ENCODE peak calls at places on chromosomes 3 and 15, in four cellular contexts. K, U, L and A are unnamed samples.

GRCh38 chr15:62403164-62403809 is 238.2 kb upstream of the C2CD4B start:
- DNase-seq in U (no peak), K (no peak), L (no peak), A (no peak)

GRCh38 chr15:71080166-71080565 is 35.1 kb upstream of the THSD4 start:
- DNase-seq in K (no peak), L (no peak), U (no peak), A (no peak)

GRCh38 chr3:54621181-54621580 is 306.7 kb downstream of the LRTM1 start:
- DNase-seq in L (no peak), U (no peak), K (no peak), A (no peak)

GRCh38 chr3:56878046-56878445 is 76.3 kb upstream of the ARHGEF3 start:
- DNase-seq in K (no peak), L (no peak), U (no peak), A (no peak)

GRCh38 chr15:42471002-42471401 is 19.9 kb downstream of the ZNF106 start:
- DNase-seq in U (no peak), L (no peak), K (no peak), A (no peak)

GRCh38 chr15:83322061-83322460 is 37.6 kb upstream of the BNC1 start:
- DNase-seq in U (no peak), L (no peak), K (no peak), A (no peak)

GRCh38 chr15:76512971-76513370 is 176.4 kb downstream of the ISL2 start:
- DNase-seq in U (no peak), L (no peak), K (no peak), A (no peak)

GRCh38 chr3:37667359-37667758 is 194.3 kb upstream of the CTDSPL start:
- DNase-seq in L (no peak), K (no peak), U (no peak), A (no peak)

GRCh38 chr3:179673522-179673921 is 20.7 kb downstream of the USP13 start:
- DNase-seq in L (no peak), K (no peak), U (no peak), A (no peak)

GRCh38 chr15:38474155-38474757 is 20.3 kb downstream of the FAM98B start:
- DNase-seq in K (peak; percentile 63), L (peak; percentile 16), U (no peak), A (peak; percentile 35)

GRCh38 chr15:64251121-64251520 is 88.3 kb upstream of the PPIB start:
- DNase-seq in K (no peak), L (no peak), U (no peak), A (no peak)

GRCh38 chr15:79644091-79644490 is 212.0 kb downstream of the MINAR1 start:
- DNase-seq in K (no peak), U (no peak), L (peak; percentile 27), A (no peak)

GRCh38 chr15:36877796-36878744 is 222.3 kb downstream of the MEIS2 start:
- DNase-seq in U (no peak), K (no peak), L (no peak), A (no peak)

GRCh38 chr15:46892621-46893160 is 824.6 kb upstream of the SEMA6D start:
- DNase-seq in L (no peak), K (no peak), U (no peak), A (no peak)

GRCh38 chr15:88621789-88622604 is 857 bp downstream of the AEN start:
- DNase-seq in K (peak; percentile 76), L (peak; percentile 62), U (no peak), A (no peak)

GRCh38 chr15:66878761-66879160 is 176.7 kb downstream of the SMAD6 start:
- DNase-seq in U (no peak), L (no peak), K (no peak), A (no peak)

GRCh38 chr3:43754316-43754715 is 63.6 kb downstream of the ABHD5 start:
- DNase-seq in U (no peak), L (no peak), K (no peak), A (no peak)

GRCh38 chr15:60426870-60427528 is 29.2 kb upstream of the ANXA2 start:
- DNase-seq in L (no peak), U (no peak), K (no peak), A (no peak)

GRCh38 chr15:50127255-50127777 is 8.3 kb upstream of the ATP8B4 start:
- DNase-seq in L (no peak), U (no peak), K (peak; percentile 24), A (no peak)

GRCh38 chr3:50550079-50550736 is 17.3 kb downstream of the C3orf18 start:
- DNase-seq in K (peak; percentile 36), L (peak; percentile 52), U (peak; percentile 91), A (peak; percentile 69)

GRCh38 chr15:72155021-72155621 is 36.9 kb downstream of the SENP8 start:
- DNase-seq in K (no peak), U (no peak), L (peak; percentile 35), A (no peak)

GRCh38 chr3:40973141-40973540 is 226.2 kb upstream of the CTNNB1 start:
- DNase-seq in K (no peak), U (no peak), L (no peak), A (no peak)

DNA sequence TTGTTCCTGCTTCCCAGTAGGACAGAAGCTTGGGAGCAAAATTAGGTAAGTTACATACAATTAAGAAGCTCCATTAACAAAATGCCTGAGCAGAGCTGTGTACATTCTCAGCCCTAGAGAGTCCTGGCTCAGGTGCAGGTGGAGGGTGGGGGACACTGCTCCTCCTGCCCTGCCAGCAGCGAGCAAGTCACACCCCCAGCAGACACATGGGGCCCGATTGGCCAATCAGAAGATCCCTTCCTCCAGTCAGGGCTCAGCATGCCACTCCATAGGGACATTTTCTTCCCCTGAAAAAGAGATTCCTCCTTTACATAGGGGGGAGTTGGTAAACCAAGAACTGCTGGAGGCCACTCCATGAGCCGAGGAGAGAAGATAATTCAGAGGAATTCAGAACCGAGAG is 62.1 kb downstream of the PLXNA1 start:
- DNase-seq in U (peak; percentile 37), K (no peak), L (peak; percentile 19), A (peak; percentile 70)
- TF ChIP-seq NR3C1 in U (no peak), K (no peak), L (no peak), A (no peak)

DNA sequence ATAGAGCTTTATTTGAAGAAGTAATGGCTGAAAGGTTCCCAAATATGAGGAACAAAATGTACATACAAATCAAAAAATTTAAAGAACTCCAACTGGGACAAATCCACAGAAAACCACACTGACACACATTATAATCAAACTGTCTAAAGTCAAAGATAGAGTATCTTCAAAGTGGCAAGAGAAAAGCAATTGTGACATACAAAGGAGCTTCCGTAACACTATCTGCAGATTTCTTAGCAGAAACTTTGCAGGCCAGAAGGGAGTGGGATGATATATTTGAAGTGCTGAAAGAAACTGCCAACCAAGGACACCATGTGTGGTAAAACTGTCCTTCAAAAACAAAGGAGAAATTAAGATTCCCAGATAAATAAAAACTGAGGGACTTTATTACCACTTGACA is 91.9 kb downstream of the SENP2 start:
- DNase-seq in K (no peak), L (no peak), U (no peak), A (no peak)
- TF ChIP-seq NR3C1 in K (no peak), L (no peak), U (no peak), A (no peak)

GRCh38 chr3:81554348-81554747 is 207.1 kb downstream of the GBE1 start:
- DNase-seq in U (no peak), K (peak; percentile 43), L (no peak), A (no peak)
- TF ChIP-seq NR3C1 in U (no peak), K (no peak), L (no peak), A (no peak)

GRCh38 chr3:174397848-174398247 is 461.3 kb upstream of the NAALADL2 start:
- DNase-seq in U (no peak), L (no peak), K (peak; percentile 1), A (no peak)
- TF ChIP-seq NR3C1 in U (no peak), L (no peak), K (no peak), A (no peak)

GRCh38 chr15:35308802-35309201 is 223.7 kb upstream of the NANOGP8 start:
- DNase-seq in L (no peak), K (no peak), U (no peak), A (no peak)
- TF ChIP-seq NR3C1 in L (no peak), K (no peak), U (no peak), A (no peak)

DNA sequence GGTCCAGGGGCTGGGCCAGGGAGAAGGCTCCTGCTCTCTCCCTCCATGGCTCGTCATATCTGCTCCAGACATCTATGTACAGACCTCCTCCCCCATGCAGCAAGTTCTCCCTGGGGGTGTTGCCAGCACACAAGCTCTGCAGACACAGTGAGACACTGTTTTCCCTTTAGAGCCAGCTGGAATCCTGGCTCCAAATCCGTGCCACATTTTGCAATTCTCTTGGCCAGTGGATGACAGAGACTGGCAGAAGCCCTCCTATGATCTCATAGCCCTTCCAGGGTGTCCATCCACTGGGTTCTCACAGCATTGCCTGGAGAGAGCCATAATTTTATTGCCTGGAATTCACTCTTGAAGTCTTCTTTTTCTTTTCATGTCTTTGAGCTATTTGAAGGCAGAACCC is 203.9 kb downstream of the TLE3 start:
- DNase-seq in U (peak; percentile 30), K (no peak), L (no peak), A (no peak)
- TF ChIP-seq NR3C1 in U (no peak), K (no peak), L (no peak), A (no peak)

GRCh38 chr15:74869726-74870407 is 3.3 kb downstream of the SCAMP2 start:
- DNase-seq in U (no peak), L (no peak), K (no peak), A (no peak)
- TF ChIP-seq NR3C1 in U (no peak), L (no peak), K (no peak), A (no peak)